ENCODE peak calls at places on chromosomes 7 and 10, in seven cellular contexts. One of them, this sample, is unnamed.

GRCh38 chr7:153430931-153431330 is 621.3 kb upstream of the DPP6 start:
- DNase-seq in IMR-90: no peak
- DNase-seq in heart left ventricle: no peak
- DNase-seq in lung: no peak
- DNase-seq in left ventricle myocardium inferior: no peak
- DNase-seq in A549: no peak
- DNase-seq in H9: peak; percentile 68
- DNase-seq in this sample: no peak

GRCh38 chr10:26391701-26392695 is 46.1 kb upstream of the APBB1IP start:
- DNase-seq in heart left ventricle: no peak
- DNase-seq in H9: peak; percentile 48
- DNase-seq in lung: no peak
- DNase-seq in IMR-90: no peak
- DNase-seq in left ventricle myocardium inferior: peak; percentile 15
- DNase-seq in A549: no peak
- DNase-seq in this sample: no peak

GRCh38 chr10:76150139-76150885 is 718.9 kb downstream of the LRMDA start:
- DNase-seq in A549: no peak
- DNase-seq in H9: peak; percentile 44
- DNase-seq in IMR-90: peak; percentile 27
- DNase-seq in heart left ventricle: no peak
- DNase-seq in lung: peak; percentile 76
- DNase-seq in left ventricle myocardium inferior: no peak
- DNase-seq in this sample: no peak

GRCh38 chr7:21675255-21675654 is 132.4 kb downstream of the DNAH11 start:
- DNase-seq in heart left ventricle: no peak
- DNase-seq in left ventricle myocardium inferior: no peak
- DNase-seq in lung: no peak
- DNase-seq in IMR-90: no peak
- DNase-seq in H9: no peak
- DNase-seq in A549: no peak
- DNase-seq in this sample: no peak

GRCh38 chr7:158655931-158656441 is 48.6 kb downstream of the NCAPG2 start:
- DNase-seq in heart left ventricle: no peak
- DNase-seq in left ventricle myocardium inferior: no peak
- DNase-seq in lung: no peak
- DNase-seq in H9: no peak
- DNase-seq in A549: no peak
- DNase-seq in IMR-90: no peak
- DNase-seq in this sample: no peak

GRCh38 chr10:122115874-122116273 is 126.9 kb downstream of the TACC2 start:
- DNase-seq in IMR-90: no peak
- DNase-seq in H9: no peak
- DNase-seq in A549: no peak
- DNase-seq in lung: no peak
- DNase-seq in left ventricle myocardium inferior: no peak
- DNase-seq in heart left ventricle: no peak
- DNase-seq in this sample: no peak

GRCh38 chr7:98760201-98760651 is 109.6 kb downstream of the TMEM130 start:
- DNase-seq in heart left ventricle: no peak
- DNase-seq in A549: no peak
- DNase-seq in IMR-90: no peak
- DNase-seq in left ventricle myocardium inferior: no peak
- DNase-seq in H9: no peak
- DNase-seq in lung: no peak
- DNase-seq in this sample: no peak

GRCh38 chr7:155796381-155797261 is 15.6 kb downstream of the SHH start:
- DNase-seq in IMR-90: no peak
- DNase-seq in heart left ventricle: peak; percentile 46
- DNase-seq in lung: peak; percentile 62
- DNase-seq in left ventricle myocardium inferior: peak; percentile 57
- DNase-seq in H9: peak; percentile 81
- DNase-seq in A549: peak; percentile 86
- DNase-seq in this sample: peak; percentile 90

GRCh38 chr10:30002438-30003266 is 56.7 kb downstream of the JCAD start:
- DNase-seq in lung: peak; percentile 79
- DNase-seq in left ventricle myocardium inferior: peak; percentile 67
- DNase-seq in IMR-90: peak; percentile 70
- DNase-seq in A549: peak; percentile 76
- DNase-seq in heart left ventricle: peak; percentile 65
- DNase-seq in H9: peak; percentile 92
- DNase-seq in this sample: peak; percentile 89

GRCh38 chr7:73704640-73705550 is 14.6 kb downstream of the STX1A start:
- DNase-seq in IMR-90: peak; percentile 44
- DNase-seq in A549: peak; percentile 94
- DNase-seq in lung: peak; percentile 61
- DNase-seq in left ventricle myocardium inferior: no peak
- DNase-seq in H9: no peak
- DNase-seq in heart left ventricle: no peak
- DNase-seq in this sample: no peak

GRCh38 chr7:75967573-75967997 is 26.8 kb downstream of the TMEM120A start:
- DNase-seq in H9: no peak
- DNase-seq in IMR-90: peak; percentile 21
- DNase-seq in heart left ventricle: peak; percentile 56
- DNase-seq in lung: no peak
- DNase-seq in left ventricle myocardium inferior: no peak
- DNase-seq in A549: no peak
- DNase-seq in this sample: peak; percentile 82
- H3K27ac ChIP-seq in H9: no peak overlapping the region
- H3K27ac ChIP-seq in IMR-90: no peak overlapping the region
- H3K27ac ChIP-seq in heart left ventricle: peak overlapping the region; percentile 78
- H3K27ac ChIP-seq in lung: peak overlapping the region; percentile 34
- H3K27ac ChIP-seq in left ventricle myocardium inferior: peak overlapping the region; percentile 89
- H3K27ac ChIP-seq in A549: no peak overlapping the region
- H3K27ac ChIP-seq in this sample: peak overlapping the region; percentile 89

GRCh38 chr7:64045301-64046040 is at the start of gene ZNF727:
- DNase-seq in lung: peak; percentile 65
- DNase-seq in IMR-90: no peak
- DNase-seq in H9: no peak
- DNase-seq in heart left ventricle: peak; percentile 81
- DNase-seq in left ventricle myocardium inferior: peak; percentile 76
- DNase-seq in A549: no peak
- DNase-seq in this sample: no peak
- H3K9me3 ChIP-seq in lung: peaks cover 23% of the 10 kb centered on the region
- H3K9me3 ChIP-seq in IMR-90: peaks cover 31% of the 10 kb centered on the region
- H3K9me3 ChIP-seq in H9: peaks cover 64% of the 10 kb centered on the region
- H3K9me3 ChIP-seq in heart left ventricle: no peaks in the 10 kb centered on the region
- H3K9me3 ChIP-seq in left ventricle myocardium inferior: peaks cover 9% of the 10 kb centered on the region
- H3K9me3 ChIP-seq in A549: peaks cover 3% of the 10 kb centered on the region
- H3K9me3 ChIP-seq in this sample: no peaks in the 10 kb centered on the region

DNA sequence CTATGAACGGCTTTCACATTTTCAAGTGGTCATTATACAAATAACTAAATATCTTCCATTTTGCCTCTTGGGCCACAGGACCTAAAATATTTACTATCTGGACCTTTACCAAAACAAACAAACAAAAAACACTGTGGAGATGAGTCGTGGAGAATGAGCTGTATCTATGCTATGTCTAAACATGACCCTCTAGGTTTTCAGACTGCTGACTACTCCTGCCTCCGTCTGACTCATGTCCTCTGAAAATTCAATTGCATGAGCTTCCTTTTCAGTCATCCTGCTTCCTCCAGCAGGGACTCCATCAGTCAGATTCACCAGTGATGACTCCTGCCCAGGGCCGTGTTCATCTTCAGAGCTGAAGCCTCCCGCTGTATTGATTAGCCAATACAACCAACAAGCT is 96.8 kb downstream of the COL28A1 start:
- DNase-seq in left ventricle myocardium inferior: no peak
- DNase-seq in IMR-90: peak; percentile 99
- DNase-seq in A549: peak; percentile 78
- DNase-seq in heart left ventricle: no peak
- DNase-seq in H9: no peak
- DNase-seq in lung: no peak
- DNase-seq in this sample: no peak
- TF ChIP-seq CTCF in left ventricle myocardium inferior: no peak
- TF ChIP-seq CTCF in IMR-90: no peak
- TF ChIP-seq CTCF in A549: no peak
- TF ChIP-seq CTCF in heart left ventricle: no peak
- TF ChIP-seq CTCF in H9: no peak
- TF ChIP-seq CTCF in lung: no peak
- TF ChIP-seq CTCF in this sample: no peak

DNA sequence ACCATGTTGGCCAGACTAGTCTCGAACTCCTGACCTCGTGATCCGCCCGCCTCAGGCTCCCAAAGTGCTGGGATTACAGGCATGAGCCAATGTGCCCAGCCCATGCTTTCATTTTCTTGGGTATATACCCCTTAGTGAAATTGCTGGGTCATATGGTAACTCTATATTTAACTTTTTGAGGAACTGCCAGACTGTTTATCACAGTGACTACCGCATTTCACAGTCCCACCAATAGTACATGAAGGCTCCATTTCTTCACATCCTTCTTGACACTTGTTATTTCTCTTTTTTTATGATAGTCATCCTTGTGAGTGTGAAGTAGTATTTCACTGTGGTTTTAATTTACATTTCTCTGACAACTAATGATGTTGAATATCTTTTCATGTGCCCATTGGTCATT is 134.0 kb downstream of the SUGCT start:
- DNase-seq in H9: no peak
- DNase-seq in left ventricle myocardium inferior: no peak
- DNase-seq in heart left ventricle: no peak
- DNase-seq in lung: no peak
- DNase-seq in IMR-90: no peak
- DNase-seq in A549: no peak
- DNase-seq in this sample: no peak
- H3K27ac ChIP-seq in H9: no peak overlapping the region
- H3K27ac ChIP-seq in left ventricle myocardium inferior: no peak overlapping the region
- H3K27ac ChIP-seq in heart left ventricle: no peak overlapping the region
- H3K27ac ChIP-seq in lung: no peak overlapping the region
- H3K27ac ChIP-seq in IMR-90: no peak overlapping the region
- H3K27ac ChIP-seq in A549: no peak overlapping the region
- H3K27ac ChIP-seq in this sample: no peak overlapping the region

GRCh38 chr7:4267326-4268039 is 414.6 kb upstream of the FOXK1 start:
- DNase-seq in H9: no peak
- DNase-seq in A549: no peak
- DNase-seq in heart left ventricle: no peak
- DNase-seq in IMR-90: no peak
- DNase-seq in lung: no peak
- DNase-seq in left ventricle myocardium inferior: no peak
- DNase-seq in this sample: no peak

GRCh38 chr7:4268040-4268965 is 413.8 kb upstream of the FOXK1 start:
- DNase-seq in lung: no peak
- DNase-seq in left ventricle myocardium inferior: no peak
- DNase-seq in H9: no peak
- DNase-seq in IMR-90: no peak
- DNase-seq in heart left ventricle: no peak
- DNase-seq in A549: no peak
- DNase-seq in this sample: no peak

GRCh38 chr7:4265056-4265455 is 417.0 kb upstream of the FOXK1 start:
- DNase-seq in IMR-90: no peak
- DNase-seq in H9: no peak
- DNase-seq in lung: no peak
- DNase-seq in heart left ventricle: no peak
- DNase-seq in A549: no peak
- DNase-seq in left ventricle myocardium inferior: no peak
- DNase-seq in this sample: no peak

GRCh38 chr7:4265676-4266075 is 416.4 kb upstream of the FOXK1 start:
- DNase-seq in lung: no peak
- DNase-seq in IMR-90: no peak
- DNase-seq in heart left ventricle: no peak
- DNase-seq in left ventricle myocardium inferior: no peak
- DNase-seq in H9: no peak
- DNase-seq in A549: no peak
- DNase-seq in this sample: no peak

DNA sequence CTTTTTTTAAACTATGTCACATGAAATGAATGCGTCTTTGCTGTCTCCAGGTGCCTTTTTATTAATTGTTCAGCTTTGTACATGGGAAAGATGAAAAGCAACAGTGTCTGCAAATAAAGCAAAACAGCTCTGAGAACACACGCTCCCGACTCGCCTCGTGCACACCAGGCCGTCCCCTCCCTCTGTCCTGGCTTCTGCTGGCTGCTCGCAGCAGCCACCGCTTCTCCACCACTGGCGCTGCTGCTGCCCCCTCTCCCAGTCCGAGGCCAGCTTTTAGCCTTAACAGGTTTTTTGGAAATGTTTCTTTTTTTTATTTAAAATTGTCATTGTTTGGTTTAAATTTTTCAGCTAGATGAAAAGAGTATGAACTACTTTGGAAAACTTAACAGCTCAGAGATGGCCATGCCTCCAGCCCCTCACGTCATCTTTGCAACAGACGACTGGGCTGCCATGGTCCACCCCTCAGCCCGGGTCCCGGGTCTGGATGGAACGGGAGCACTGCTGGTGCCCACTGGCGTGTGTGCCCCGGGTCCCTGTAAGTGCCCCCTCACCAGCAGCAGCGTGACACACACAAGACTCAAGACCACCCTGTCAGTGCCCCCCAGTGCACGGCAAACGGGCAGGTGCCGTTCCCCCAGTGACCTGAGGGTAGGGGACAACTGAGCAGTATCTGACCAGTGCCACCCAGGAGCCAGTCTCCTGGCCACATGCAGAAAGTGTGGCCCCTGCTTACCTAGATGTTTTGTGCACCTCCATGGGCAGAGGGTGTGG is 415.6 kb upstream of the FOXK1 start:
- DNase-seq in heart left ventricle: no peak
- DNase-seq in IMR-90: no peak
- DNase-seq in A549: no peak
- DNase-seq in left ventricle myocardium inferior: no peak
- DNase-seq in H9: no peak
- DNase-seq in lung: no peak
- DNase-seq in this sample: no peak
- H3K9me3 ChIP-seq in heart left ventricle: no peaks in the 10 kb centered on the region
- H3K9me3 ChIP-seq in IMR-90: peaks cover 19% of the 10 kb centered on the region
- H3K9me3 ChIP-seq in A549: no peaks in the 10 kb centered on the region
- H3K9me3 ChIP-seq in left ventricle myocardium inferior: no peaks in the 10 kb centered on the region
- H3K9me3 ChIP-seq in H9: no peaks in the 10 kb centered on the region
- H3K9me3 ChIP-seq in lung: peaks cover 10% of the 10 kb centered on the region
- H3K9me3 ChIP-seq in this sample: no peaks in the 10 kb centered on the region